ENCODE peak calls at places on chromosomes 5 and 9, in ten cellular contexts. Q, E, D, G, H, X, Y, F, B and Z are unnamed samples. For H3K4me1, the result is how much of the 10 kb centered on the place peaks cover.

GRCh38 chr9:79583957-79584654 is 12.3 kb downstream of the TLE4 start:
- DNase-seq in Q (peak), E (no peak), D (peak), G (peak), H (peak), X (no peak), Y (peak), F (peak), B (no peak), Z (no peak)

GRCh38 chr5:178561746-178562264 is 28.4 kb downstream of the COL23A1 start:
- DNase-seq in Q (no peak), E (no peak), D (no peak), G (no peak), H (no peak), X (no peak), Y (no peak), F (no peak), B (no peak), Z (no peak)

GRCh38 chr9:121550041-121550440 is 50.4 kb upstream of the GGTA1 start:
- DNase-seq in Q (no peak), E (no peak), D (no peak), G (no peak), H (no peak), X (no peak), Y (no peak), F (no peak), B (no peak), Z (no peak)

GRCh38 chr9:75448281-75448680 is 360.0 kb downstream of the OSTF1 start:
- DNase-seq in Q (no peak), E (no peak), D (peak), G (no peak), H (no peak), X (no peak), Y (no peak), F (no peak), B (no peak), Z (no peak)

GRCh38 chr9:136342191-136343120 is 15.1 kb downstream of the GPSM1 start:
- DNase-seq in Q (peak), E (peak), D (peak), G (peak), H (peak), X (peak), Y (peak), F (peak), B (no peak), Z (peak)

GRCh38 chr9:19552693-19553092 is 143.9 kb downstream of the ACER2 start:
- DNase-seq in Q (no peak), E (no peak), D (no peak), G (no peak), H (no peak), X (no peak), Y (no peak), F (no peak), B (no peak), Z (no peak)

GRCh38 chr9:1429328-1429727 is 379.2 kb downstream of the DMRT2 start:
- DNase-seq in Q (no peak), E (peak), D (no peak), G (no peak), H (no peak), X (no peak), Y (peak), F (no peak), B (no peak), Z (no peak)

GRCh38 chr5:110478899-110479298 is 247.6 kb downstream of the TMEM232 start:
- DNase-seq in Q (no peak), E (no peak), D (no peak), G (no peak), H (no peak), X (no peak), Y (no peak), F (no peak), B (peak), Z (no peak)

GRCh38 chr9:88993327-88993726 is 2.1 kb downstream of the S1PR3 start:
- DNase-seq in Q (no peak), E (no peak), D (no peak), G (no peak), H (no peak), X (no peak), Y (no peak), F (no peak), B (no peak), Z (no peak)
- H3K4me1 ChIP-seq in Q (under half), E (under half), D (under half), G (under half), H (under half), X (under half), Y (half or more), F (under half), B (under half), Z (under half)

GRCh38 chr9:129145316-129145715 is 32.7 kb downstream of the IER5L start:
- DNase-seq in Q (no peak), E (no peak), D (no peak), G (no peak), H (no peak), X (no peak), Y (no peak), F (no peak), B (no peak), Z (no peak)

GRCh38 chr9:129149442-129149841 is 28.6 kb downstream of the IER5L start:
- DNase-seq in Q (no peak), E (no peak), D (no peak), G (no peak), H (no peak), X (no peak), Y (no peak), F (no peak), B (no peak), Z (no peak)

GRCh38 chr9:129145841-129146292 is 32.2 kb downstream of the IER5L start:
- DNase-seq in Q (peak), E (no peak), D (peak), G (peak), H (no peak), X (no peak), Y (peak), F (peak), B (no peak), Z (no peak)

GRCh38 chr9:129148463-129149204 is 29.4 kb downstream of the IER5L start:
- DNase-seq in Q (no peak), E (no peak), D (no peak), G (no peak), H (no peak), X (no peak), Y (no peak), F (no peak), B (no peak), Z (no peak)

GRCh38 chr9:129146441-129146933 is 31.6 kb downstream of the IER5L start:
- DNase-seq in Q (no peak), E (no peak), D (no peak), G (no peak), H (no peak), X (no peak), Y (no peak), F (no peak), B (no peak), Z (no peak)
- H3K4me1 ChIP-seq in Q (under half), E (under half), D (under half), G (under half), H (half or more), X (under half), Y (half or more), F (half or more), B (under half), Z (under half)

GRCh38 chr9:131727184-131727785 is 12.6 kb downstream of the RAPGEF1 start:
- DNase-seq in Q (no peak), E (no peak), D (no peak), G (no peak), H (no peak), X (no peak), Y (no peak), F (no peak), B (no peak), Z (no peak)

GRCh38 chr9:131724678-131725077 is 15.2 kb downstream of the RAPGEF1 start:
- DNase-seq in Q (no peak), E (no peak), D (no peak), G (no peak), H (no peak), X (no peak), Y (no peak), F (no peak), B (no peak), Z (no peak)

GRCh38 chr9:131728961-131729360 is 10.9 kb downstream of the RAPGEF1 start:
- DNase-seq in Q (no peak), E (no peak), D (no peak), G (no peak), H (no peak), X (peak), Y (no peak), F (no peak), B (peak), Z (no peak)

GRCh38 chr9:131728546-131728910 is 11.3 kb downstream of the RAPGEF1 start:
- DNase-seq in Q (no peak), E (no peak), D (no peak), G (no peak), H (no peak), X (no peak), Y (no peak), F (no peak), B (peak), Z (no peak)

DNA sequence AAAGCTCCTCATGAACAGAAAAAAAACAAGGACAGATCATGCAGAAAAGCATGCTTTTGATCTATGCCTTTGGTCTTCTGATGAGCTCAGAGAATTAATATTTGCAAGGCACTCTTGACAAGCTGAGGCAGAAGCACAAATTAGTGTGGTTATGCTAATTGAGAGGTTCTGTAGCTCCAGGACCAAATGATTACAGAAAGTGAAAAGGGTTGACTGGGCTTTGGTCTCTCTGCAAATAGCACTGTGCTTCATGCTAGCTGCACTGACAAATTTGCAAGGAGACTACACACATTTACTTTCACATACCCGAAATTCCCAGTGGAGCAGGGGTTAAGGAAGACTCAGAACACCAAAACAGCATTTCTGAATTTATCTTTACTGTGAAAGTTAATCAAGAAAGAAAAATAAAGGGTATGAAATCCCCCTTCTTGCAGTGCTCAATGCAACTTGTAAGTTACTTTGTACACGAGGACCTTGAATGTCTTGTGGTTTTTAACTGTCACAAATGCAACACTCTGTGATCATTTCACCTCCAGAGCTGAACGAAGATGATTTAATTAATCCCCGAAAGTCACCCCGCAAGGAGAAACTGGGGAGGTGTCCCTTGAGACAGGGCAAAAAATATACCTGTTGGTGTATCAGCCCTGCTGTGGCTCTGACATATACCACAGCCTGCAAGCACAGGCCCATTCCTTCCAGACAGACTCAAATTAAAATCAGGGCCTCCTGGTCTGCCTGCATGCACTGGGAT is 11.9 kb downstream of the RAPGEF1 start:
- DNase-seq in Q (no peak), E (no peak), D (no peak), G (no peak), H (no peak), X (no peak), Y (no peak), F (no peak), B (peak), Z (peak)
- H3K4me1 ChIP-seq in Q (under half), E (under half), D (under half), G (under half), H (half or more), X (half or more), Y (half or more), F (half or more), B (half or more), Z (half or more)

GRCh38 chr9:22405869-22406659 is 40.6 kb upstream of the DMRTA1 start:
- DNase-seq in Q (no peak), E (no peak), D (no peak), G (no peak), H (no peak), X (no peak), Y (no peak), F (no peak), B (no peak), Z (no peak)

GRCh38 chr9:22395585-22396205 is 50.9 kb upstream of the DMRTA1 start:
- DNase-seq in Q (no peak), E (no peak), D (no peak), G (no peak), H (no peak), X (no peak), Y (no peak), F (no peak), B (no peak), Z (no peak)

DNA sequence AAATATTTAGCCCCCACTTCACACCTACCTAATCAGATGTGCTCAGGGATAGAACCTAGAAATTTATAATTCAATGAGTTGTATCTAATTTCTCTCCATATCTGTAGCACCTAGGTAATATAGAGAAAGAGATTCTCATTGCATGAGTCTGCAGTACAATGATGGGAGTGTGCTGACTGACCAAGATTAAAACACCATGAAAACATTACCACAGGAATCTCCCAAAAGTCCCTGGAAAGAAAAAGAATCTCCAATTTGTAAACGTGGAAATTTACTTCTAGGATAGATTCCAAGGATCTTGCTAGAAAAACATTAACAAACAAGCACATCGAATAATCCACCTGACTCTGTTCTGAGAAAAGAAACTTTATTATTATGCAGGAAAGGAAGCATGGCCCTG is 45.0 kb upstream of the DMRTA1 start:
- DNase-seq in Q (no peak), E (no peak), D (no peak), G (no peak), H (no peak), X (no peak), Y (no peak), F (no peak), B (no peak), Z (no peak)
- H3K4me1 ChIP-seq in Q (under half), E (under half), D (under half), G (under half), H (under half), X (under half), Y (under half), F (under half), B (under half), Z (under half)

GRCh38 chr9:92738661-92739081 is 26.0 kb downstream of the BICD2 start:
- DNase-seq in Q (peak), E (no peak), D (no peak), G (no peak), H (peak), X (no peak), Y (no peak), F (no peak), B (no peak), Z (no peak)
- H3K4me1 ChIP-seq in Q (under half), E (under half), D (under half), G (under half), H (half or more), X (under half), Y (half or more), F (half or more), B (half or more), Z (under half)

GRCh38 chr9:126624912-126625311 is 11.2 kb downstream of the LMX1B start:
- DNase-seq in Q (no peak), E (no peak), D (no peak), G (peak), H (no peak), X (no peak), Y (no peak), F (no peak), B (no peak), Z (no peak)

GRCh38 chr9:126626117-126627022 is 12.6 kb downstream of the LMX1B start:
- DNase-seq in Q (no peak), E (no peak), D (no peak), G (peak), H (no peak), X (no peak), Y (no peak), F (no peak), B (no peak), Z (no peak)

GRCh38 chr9:126624453-126624872 is 10.7 kb downstream of the LMX1B start:
- DNase-seq in Q (no peak), E (no peak), D (no peak), G (peak), H (no peak), X (no peak), Y (no peak), F (no peak), B (no peak), Z (no peak)

GRCh38 chr9:126623667-126624452 is 10.1 kb downstream of the LMX1B start:
- DNase-seq in Q (no peak), E (no peak), D (no peak), G (peak), H (no peak), X (no peak), Y (no peak), F (no peak), B (no peak), Z (no peak)

GRCh38 chr9:126625329-126626116 is 11.8 kb downstream of the LMX1B start:
- DNase-seq in Q (no peak), E (no peak), D (no peak), G (peak), H (no peak), X (no peak), Y (no peak), F (no peak), B (no peak), Z (no peak)
- H3K4me1 ChIP-seq in Q (under half), E (under half), D (under half), G (under half), H (under half), X (under half), Y (under half), F (under half), B (under half), Z (under half)

GRCh38 chr5:159098285-159099048 is 1.2 kb downstream of the EBF1 start:
- DNase-seq in Q (no peak), E (no peak), D (no peak), G (no peak), H (no peak), X (no peak), Y (no peak), F (peak), B (no peak), Z (no peak)
- H3K4me1 ChIP-seq in Q (under half), E (under half), D (under half), G (under half), H (under half), X (under half), Y (half or more), F (under half), B (under half), Z (under half)

GRCh38 chr5:160397492-160397891 is 2.4 kb downstream of the FAM200C start:
- DNase-seq in Q (no peak), E (no peak), D (no peak), G (no peak), H (no peak), X (no peak), Y (no peak), F (no peak), B (no peak), Z (no peak)
- H3K4me1 ChIP-seq in Q (under half), E (under half), D (under half), G (under half), H (under half), X (under half), Y (half or more), F (under half), B (under half), Z (under half)